ENCODE peak calls at places on chromosomes 5 and 9, in seven cellular contexts. One of them, this sample, is unnamed.

GRCh38 chr5:142784405-142784955 is 14.3 kb downstream of the ARHGAP26 start:
- DNase-seq in mesenchymal stem cell: peak; percentile 8
- DNase-seq in H1: no peak
- DNase-seq in H9: no peak
- DNase-seq in trophoblast cell: no peak
- DNase-seq in neuronal stem cell: no peak
- DNase-seq in IMR-90: no peak
- DNase-seq in this sample: no peak

GRCh38 chr9:35731415-35732184 is 395 bp downstream of the TLN1 start:
- DNase-seq in H1: no peak
- DNase-seq in H9: no peak
- DNase-seq in neuronal stem cell: peak; percentile 24
- DNase-seq in mesenchymal stem cell: no peak
- DNase-seq in trophoblast cell: peak; percentile 25
- DNase-seq in IMR-90: no peak
- DNase-seq in this sample: no peak

GRCh38 chr5:175166013-175166412 is 278.0 kb downstream of the DRD1 start:
- DNase-seq in mesenchymal stem cell: no peak
- DNase-seq in H9: no peak
- DNase-seq in neuronal stem cell: no peak
- DNase-seq in H1: no peak
- DNase-seq in trophoblast cell: no peak
- DNase-seq in IMR-90: no peak
- DNase-seq in this sample: no peak

GRCh38 chr5:61919920-61920319 is 386.1 kb upstream of the KIF2A start:
- DNase-seq in H9: no peak
- DNase-seq in mesenchymal stem cell: peak; percentile 21
- DNase-seq in trophoblast cell: no peak
- DNase-seq in neuronal stem cell: no peak
- DNase-seq in H1: no peak
- DNase-seq in IMR-90: no peak
- DNase-seq in this sample: no peak

GRCh38 chr9:96858018-96858573 is 3.8 kb upstream of the ZNF782 start:
- DNase-seq in neuronal stem cell: no peak
- DNase-seq in trophoblast cell: peak; percentile 97
- DNase-seq in H9: no peak
- DNase-seq in IMR-90: peak; percentile 26
- DNase-seq in mesenchymal stem cell: peak; percentile 66
- DNase-seq in H1: no peak
- DNase-seq in this sample: no peak

GRCh38 chr9:119375892-119376291 is 6.7 kb upstream of the BRINP1 start:
- DNase-seq in IMR-90: no peak
- DNase-seq in trophoblast cell: peak; percentile 37
- DNase-seq in mesenchymal stem cell: peak; percentile 1
- DNase-seq in H1: no peak
- DNase-seq in neuronal stem cell: peak; percentile 27
- DNase-seq in H9: peak; percentile 69
- DNase-seq in this sample: peak; percentile 82

GRCh38 chr9:127225747-127226646 is 38.6 kb upstream of the GARNL3 start:
- DNase-seq in IMR-90: peak; percentile 17
- DNase-seq in trophoblast cell: no peak
- DNase-seq in H9: no peak
- DNase-seq in mesenchymal stem cell: no peak
- DNase-seq in H1: no peak
- DNase-seq in neuronal stem cell: no peak
- DNase-seq in this sample: peak; percentile 16

GRCh38 chr9:115717711-115718173 is 435.8 kb upstream of the PAPPA start:
- DNase-seq in H1: no peak
- DNase-seq in neuronal stem cell: no peak
- DNase-seq in H9: no peak
- DNase-seq in IMR-90: peak; percentile 33
- DNase-seq in trophoblast cell: peak; percentile 89
- DNase-seq in mesenchymal stem cell: peak; percentile 45
- DNase-seq in this sample: peak; percentile 79

GRCh38 chr9:106298997-106299396 is 564.0 kb upstream of the ZNF462 start:
- DNase-seq in neuronal stem cell: no peak
- DNase-seq in H1: no peak
- DNase-seq in IMR-90: no peak
- DNase-seq in mesenchymal stem cell: no peak
- DNase-seq in H9: no peak
- DNase-seq in trophoblast cell: no peak
- DNase-seq in this sample: no peak

GRCh38 chr5:28388428-28388827 is 1350.0 kb upstream of the CDH9 start:
- DNase-seq in H1: no peak
- DNase-seq in mesenchymal stem cell: no peak
- DNase-seq in neuronal stem cell: no peak
- DNase-seq in H9: no peak
- DNase-seq in trophoblast cell: no peak
- DNase-seq in IMR-90: no peak
- DNase-seq in this sample: no peak

DNA sequence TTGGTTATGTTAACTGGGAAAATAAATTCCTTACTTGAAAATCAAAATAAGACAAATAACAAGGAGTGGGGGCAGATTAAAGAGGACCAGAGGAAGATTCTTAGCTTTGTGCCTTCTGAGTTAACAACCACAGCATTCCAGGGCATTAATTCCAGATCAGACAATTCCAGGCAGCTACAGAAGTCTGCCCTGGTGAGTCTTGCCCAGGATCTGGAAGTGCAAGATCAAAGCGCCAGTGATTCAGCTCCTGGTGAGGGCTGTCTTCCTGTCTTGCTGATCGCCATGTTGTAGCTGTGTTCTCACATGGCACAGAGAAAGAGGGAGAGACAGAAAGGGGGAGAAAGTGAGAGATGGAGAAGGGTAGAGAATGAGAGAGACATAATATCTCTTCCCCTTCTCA is 65.6 kb downstream of the ANXA2R start:
- DNase-seq in mesenchymal stem cell: no peak
- DNase-seq in H1: no peak
- DNase-seq in IMR-90: peak; percentile 36
- DNase-seq in neuronal stem cell: no peak
- DNase-seq in H9: no peak
- DNase-seq in trophoblast cell: no peak
- DNase-seq in this sample: no peak
- H4K8ac ChIP-seq in mesenchymal stem cell: no peak overlapping the region
- H4K8ac ChIP-seq in H1: no peak overlapping the region
- H4K8ac ChIP-seq in IMR-90: no peak overlapping the region
- H4K8ac ChIP-seq in neuronal stem cell: no peak overlapping the region
- H4K8ac ChIP-seq in H9: no peak overlapping the region
- H4K8ac ChIP-seq in trophoblast cell: no peak overlapping the region
- H4K8ac ChIP-seq in this sample: no peak overlapping the region

DNA sequence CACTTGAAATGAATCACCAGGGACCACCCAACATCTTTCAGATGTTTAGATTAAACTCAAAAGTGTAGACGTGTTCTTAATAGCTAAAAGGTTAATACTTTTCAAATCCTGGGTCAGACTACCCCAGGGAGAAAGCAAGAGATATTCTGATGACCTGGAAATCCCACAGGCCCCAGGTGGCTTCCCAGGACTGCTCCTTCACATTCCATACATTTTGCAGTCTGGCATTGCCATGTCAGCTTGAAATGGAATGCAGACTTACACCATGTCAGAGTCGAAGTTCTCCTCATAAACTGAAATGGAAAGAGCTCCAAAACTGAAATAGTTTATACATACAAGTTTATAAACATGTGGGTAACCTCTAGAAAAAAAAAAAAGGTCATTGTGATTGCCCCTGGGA is 61.5 kb downstream of the TMEM167A start:
- DNase-seq in neuronal stem cell: no peak
- DNase-seq in trophoblast cell: peak; percentile 67
- DNase-seq in mesenchymal stem cell: no peak
- DNase-seq in H9: no peak
- DNase-seq in IMR-90: no peak
- DNase-seq in H1: no peak
- DNase-seq in this sample: peak; percentile 85
- H4K8ac ChIP-seq in neuronal stem cell: no peak overlapping the region
- H4K8ac ChIP-seq in trophoblast cell: no peak overlapping the region
- H4K8ac ChIP-seq in mesenchymal stem cell: no peak overlapping the region
- H4K8ac ChIP-seq in H9: no peak overlapping the region
- H4K8ac ChIP-seq in IMR-90: no peak overlapping the region
- H4K8ac ChIP-seq in H1: no peak overlapping the region
- H4K8ac ChIP-seq in this sample: no peak overlapping the region

GRCh38 chr9:110008663-110009062 is 199.3 kb downstream of the C9orf152 start:
- DNase-seq in H9: no peak
- DNase-seq in H1: no peak
- DNase-seq in IMR-90: no peak
- DNase-seq in trophoblast cell: peak; percentile 11
- DNase-seq in mesenchymal stem cell: no peak
- DNase-seq in neuronal stem cell: no peak
- DNase-seq in this sample: no peak
- H4K8ac ChIP-seq in H9: no peak overlapping the region
- H4K8ac ChIP-seq in H1: no peak overlapping the region
- H4K8ac ChIP-seq in IMR-90: no peak overlapping the region
- H4K8ac ChIP-seq in trophoblast cell: no peak overlapping the region
- H4K8ac ChIP-seq in mesenchymal stem cell: no peak overlapping the region
- H4K8ac ChIP-seq in neuronal stem cell: no peak overlapping the region
- H4K8ac ChIP-seq in this sample: no peak overlapping the region

GRCh38 chr5:177421046-177421798 is 5.3 kb upstream of the GRK6 start:
- DNase-seq in IMR-90: peak; percentile 19
- DNase-seq in mesenchymal stem cell: peak; percentile 26
- DNase-seq in H1: no peak
- DNase-seq in neuronal stem cell: no peak
- DNase-seq in trophoblast cell: no peak
- DNase-seq in H9: no peak
- DNase-seq in this sample: no peak
- H4K8ac ChIP-seq in IMR-90: no peak overlapping the region
- H4K8ac ChIP-seq in mesenchymal stem cell: no peak overlapping the region
- H4K8ac ChIP-seq in H1: no peak overlapping the region
- H4K8ac ChIP-seq in neuronal stem cell: no peak overlapping the region
- H4K8ac ChIP-seq in trophoblast cell: no peak overlapping the region
- H4K8ac ChIP-seq in H9: no peak overlapping the region
- H4K8ac ChIP-seq in this sample: no peak overlapping the region